ENCODE peak calls at places on chromosomes 7 and 10, in four cellular contexts. F, D, K and X are unnamed samples.

GRCh38 chr7:77738871-77739270 is 42.6 kb downstream of the RSBN1L start:
- DNase-seq in F (no peak), K (peak), D (no peak), X (no peak)

GRCh38 chr7:32905175-32905662 is 13.7 kb upstream of the KBTBD2 start:
- DNase-seq in D (peak), F (peak), K (peak), X (peak)

GRCh38 chr10:11068861-11069633 is 51.4 kb downstream of the CELF2 start:
- DNase-seq in K (no peak), D (no peak), F (no peak), X (no peak)

GRCh38 chr7:29878081-29878688 is 71.9 kb downstream of the WIPF3 start:
- DNase-seq in F (no peak), K (peak), D (peak), X (peak)

GRCh38 chr7:77455334-77455733 is 39.2 kb upstream of the GSAP start:
- DNase-seq in D (no peak), K (peak), F (peak), X (peak)

GRCh38 chr10:69819713-69820506 is 18.2 kb downstream of the COL13A1 start:
- DNase-seq in K (no peak), D (no peak), F (no peak), X (no peak)

GRCh38 chr10:99528256-99528866 is 4.4 kb upstream of the NKX2-3 start:
- DNase-seq in K (peak), D (no peak), F (no peak), X (no peak)

GRCh38 chr10:117804470-117805011 is 242.2 kb downstream of the RAB11FIP2 start:
- DNase-seq in F (no peak), D (no peak), K (no peak), X (no peak)

GRCh38 chr7:47651355-47652317 is 69.7 kb upstream of the TNS3 start:
- DNase-seq in D (no peak), K (peak), F (no peak), X (peak)

GRCh38 chr10:96357038-96357620 is 1.7 kb downstream of the OPALIN start:
- DNase-seq in K (no peak), F (no peak), D (no peak), X (no peak)

GRCh38 chr10:49300140-49300974 is 1.4 kb downstream of the C10orf71 start:
- DNase-seq in K (no peak), D (no peak), F (no peak), X (peak)

GRCh38 chr7:127771707-127772106 is 119.7 kb downstream of the SND1 start:
- DNase-seq in F (no peak), K (no peak), D (no peak), X (no peak)

GRCh38 chr7:32259917-32260596 is 189.8 kb upstream of the PDE1C start:
- DNase-seq in F (no peak), K (no peak), D (no peak), X (no peak)

GRCh38 chr7:128954830-128955797 is 17.4 kb downstream of the IRF5 start:
- DNase-seq in F (no peak), K (peak), D (no peak), X (peak)
- H3K4me3 ChIP-seq in F (no peak), K (no peak), D (no peak), X (no peak)

GRCh38 chr7:16098058-16098457 is 323.3 kb downstream of the CRPPA start:
- DNase-seq in K (no peak), F (no peak), D (no peak), X (no peak)
- H3K4me3 ChIP-seq in K (no peak), F (no peak), D (no peak), X (no peak)

GRCh38 chr7:99579956-99580777 is 17.9 kb upstream of the TMEM225B start:
- DNase-seq in F (peak), D (no peak), K (peak), X (no peak)

GRCh38 chr7:99576251-99576650 is 17.8 kb downstream of the ZNF655 start:
- DNase-seq in F (no peak), K (no peak), D (no peak), X (no peak)

DNA sequence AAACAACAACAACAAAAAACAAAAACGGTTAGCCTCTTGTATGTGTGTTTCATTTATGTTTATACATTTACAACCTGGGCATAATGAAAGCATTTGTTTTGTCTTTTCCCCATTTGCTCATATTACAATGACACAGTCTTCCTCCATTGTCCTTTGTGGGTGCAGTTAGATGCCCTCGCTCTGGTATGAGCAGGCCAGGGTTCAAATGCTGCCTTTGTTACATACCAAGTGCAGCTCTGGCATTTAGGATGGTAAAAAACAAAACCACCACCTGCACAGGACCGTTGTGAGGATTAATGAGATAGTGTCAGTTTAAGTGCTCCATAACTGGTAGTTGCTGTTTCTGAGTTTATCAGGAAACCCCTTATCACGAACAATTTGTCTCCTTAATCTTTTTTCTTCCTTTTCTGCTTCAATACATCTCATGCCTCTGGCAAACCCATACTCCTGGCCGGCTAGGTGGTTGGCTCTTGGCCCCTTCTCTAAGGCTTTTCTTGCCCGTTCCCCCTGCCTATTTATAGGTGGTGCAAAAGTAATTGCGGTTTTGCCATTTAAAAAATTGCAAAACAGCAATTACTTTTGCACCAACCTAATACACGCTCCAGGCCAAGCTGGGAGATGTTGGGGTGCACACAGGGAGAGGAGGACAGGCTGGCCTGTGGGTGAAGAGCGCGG is 18.6 kb upstream of the TMEM225B start:
- DNase-seq in D (no peak), K (no peak), F (no peak), X (no peak)
- H3K4me3 ChIP-seq in D (peak), K (peak), F (peak), X (peak)

DNA sequence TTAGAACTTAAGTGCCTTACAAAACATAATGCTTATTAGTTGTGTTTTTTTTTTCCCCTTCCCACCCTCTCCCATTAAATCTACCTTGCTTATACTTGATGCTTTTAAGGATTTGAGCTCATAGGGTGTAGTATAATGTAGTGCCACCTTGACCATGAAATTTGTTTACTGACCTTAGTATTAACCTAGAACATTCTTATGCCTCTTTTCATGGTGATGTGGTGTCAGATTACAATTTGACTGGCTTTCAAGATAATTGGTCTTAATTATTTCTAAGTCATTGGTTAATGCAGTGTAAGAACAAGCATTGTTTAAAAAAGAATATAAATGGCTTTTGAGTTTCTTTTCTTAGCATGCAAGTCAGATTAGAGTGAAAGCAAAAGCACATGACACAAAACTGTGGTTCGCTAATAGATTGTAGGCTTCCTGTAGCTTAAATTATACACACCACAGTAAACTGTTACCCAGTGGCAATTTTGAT is 61.8 kb downstream of the ADD3 start:
- DNase-seq in F (no peak), K (peak), D (no peak), X (no peak)
- H3K4me3 ChIP-seq in F (no peak), K (no peak), D (no peak), X (no peak)

DNA sequence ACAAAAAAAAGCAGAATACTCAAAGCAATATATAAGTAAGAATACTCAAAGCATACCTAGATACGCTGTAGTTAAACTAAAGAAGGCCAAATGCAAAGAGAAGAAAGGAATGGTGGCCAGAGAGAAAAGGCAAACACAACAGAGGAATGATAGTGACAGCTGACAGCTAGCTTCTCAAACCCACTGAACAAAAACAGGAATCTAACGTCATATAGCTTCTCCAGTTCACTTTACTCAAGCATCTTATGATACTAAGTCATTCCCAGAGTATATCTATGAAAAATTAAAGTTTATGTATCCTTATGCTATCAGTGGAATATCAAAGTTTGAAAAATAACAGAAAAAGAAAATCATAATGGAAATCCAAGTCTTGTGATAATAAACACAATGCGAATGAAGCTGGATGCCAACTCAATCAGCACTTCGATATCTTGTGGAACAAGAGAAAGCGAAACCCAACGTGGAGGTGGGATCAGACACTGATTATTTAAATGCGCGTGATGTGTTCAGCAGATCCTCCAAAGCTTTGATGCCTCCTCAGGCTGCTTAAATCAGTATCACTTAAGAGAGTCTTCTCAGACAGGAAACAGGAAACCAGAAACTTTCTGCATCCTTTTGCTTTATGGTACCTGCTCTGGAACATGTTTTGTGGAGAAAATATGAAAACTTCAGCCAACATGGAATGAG is 102.8 kb downstream of the PIP4K2A start:
- DNase-seq in F (no peak), D (no peak), K (no peak), X (no peak)
- H3K4me3 ChIP-seq in F (no peak), D (no peak), K (no peak), X (no peak)

GRCh38 chr7:140048989-140049338 is 13.8 kb downstream of the PARP12 start:
- DNase-seq in D (no peak), F (no peak), K (no peak), X (no peak)
- H3K4me3 ChIP-seq in D (no peak), F (no peak), K (no peak), X (no peak)

DNA sequence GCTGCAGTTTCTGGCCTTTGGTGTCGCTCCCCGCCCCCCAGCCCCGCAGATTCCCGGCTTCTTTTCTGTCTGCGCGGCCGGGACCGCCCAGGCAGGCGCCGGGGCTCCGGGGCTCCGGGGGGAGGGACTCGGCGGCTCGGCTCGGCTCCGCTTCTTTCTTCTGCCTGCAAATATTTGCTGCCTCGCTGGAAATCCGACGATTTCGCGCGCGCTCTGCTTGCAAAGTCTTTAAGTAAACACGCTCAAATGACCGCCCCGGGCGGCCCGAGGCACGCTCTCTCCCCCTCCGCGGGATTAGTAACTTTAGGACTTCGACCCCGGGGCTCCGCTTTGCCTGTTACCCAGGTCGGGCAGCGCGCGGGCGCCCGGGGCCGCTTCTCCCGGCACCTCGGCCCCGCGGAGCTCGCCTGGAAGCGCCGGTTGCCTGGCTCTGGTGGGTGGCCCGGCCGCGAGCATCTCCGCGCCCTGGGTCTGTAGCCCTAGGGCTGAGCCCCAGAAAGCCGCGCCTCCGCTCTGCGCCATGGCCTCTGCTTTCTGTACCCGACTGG is 3.9 kb upstream of the GATA3 start:
- DNase-seq in F (no peak), D (no peak), K (peak), X (no peak)
- H3K4me3 ChIP-seq in F (peak), D (peak), K (no peak), X (no peak)

GRCh38 chr7:142854505-142855400 is at the start of gene EPHB6:
- DNase-seq in F (peak), D (peak), K (peak), X (no peak)

GRCh38 chr7:142857625-142858024 is 2.7 kb downstream of the EPHB6 start:
- DNase-seq in D (no peak), F (no peak), K (no peak), X (no peak)

GRCh38 chr7:142855401-142855743 is 496 bp downstream of the EPHB6 start:
- DNase-seq in F (no peak), K (no peak), D (no peak), X (no peak)

GRCh38 chr7:142856565-142857245 is 1.8 kb downstream of the EPHB6 start:
- DNase-seq in F (no peak), K (no peak), D (no peak), X (no peak)

GRCh38 chr7:142855756-142856564 is 1.1 kb downstream of the EPHB6 start:
- DNase-seq in F (peak), K (no peak), D (peak), X (no peak)
- H3K4me3 ChIP-seq in F (peak), K (peak), D (peak), X (peak)

GRCh38 chr7:15839415-15840100 is 153.1 kb upstream of the MEOX2 start:
- DNase-seq in D (peak), K (peak), F (no peak), X (no peak)
- H3K4me3 ChIP-seq in D (peak), K (peak), F (no peak), X (peak)

DNA sequence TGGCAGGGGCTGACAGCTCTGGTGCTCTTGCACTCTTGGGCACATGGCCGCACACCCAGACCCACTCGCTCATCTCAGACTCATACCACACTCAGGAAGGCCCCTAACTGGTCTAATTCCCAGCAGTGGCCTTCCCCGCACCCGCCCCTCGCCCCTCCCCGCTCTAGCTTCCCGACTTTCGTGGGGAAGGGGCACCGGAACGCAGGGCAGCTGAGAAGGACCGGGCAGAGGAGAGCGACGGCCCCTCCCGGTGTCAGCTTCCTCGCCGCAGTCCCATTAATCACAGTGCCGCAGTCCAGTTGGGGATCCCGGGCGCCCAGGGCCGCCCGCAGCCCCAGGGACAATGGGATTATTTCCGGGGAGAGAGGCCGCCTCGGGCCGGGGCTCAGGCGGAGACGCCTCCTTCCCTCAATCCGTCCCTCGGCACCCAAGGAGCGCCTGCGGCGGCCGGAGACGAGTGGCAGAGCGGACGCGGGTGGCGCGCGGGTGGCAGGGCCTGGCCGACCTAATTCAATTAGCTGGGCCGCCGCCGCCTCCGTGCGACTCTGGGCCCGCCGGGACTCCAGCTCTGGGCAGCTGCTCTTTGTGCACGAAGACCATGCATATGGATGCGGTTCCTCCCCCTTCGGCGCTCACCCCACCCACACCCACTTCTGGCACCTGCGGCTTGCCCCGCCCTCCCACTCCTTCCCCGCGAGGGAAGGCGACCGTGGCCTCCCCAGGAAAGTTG is 7.8 kb upstream of the TLX1 start:
- DNase-seq in K (no peak), F (peak), D (no peak), X (no peak)
- H3K4me3 ChIP-seq in K (no peak), F (peak), D (no peak), X (no peak)